ENCODE peak calls at places on chromosomes 7 and 10, in four cellular contexts. L, Z, H and D are unnamed samples.
A peak's percentile ranks its signal among the peaks of the same experiment; 100 is the strongest.

GRCh38 chr7:117034851-117035462 is 81.7 kb downstream of the ST7 start:
- DNase-seq in L (no peak), Z (no peak), H (no peak), D (no peak)

GRCh38 chr7:28686418-28686800 is 271.7 kb downstream of the TRIL start:
- DNase-seq in L (peak; percentile 78), Z (no peak), H (no peak), D (no peak)

GRCh38 chr10:89520711-89521110 is 14.7 kb downstream of the SLC16A12 start:
- DNase-seq in L (no peak), Z (no peak), H (no peak), D (no peak)

GRCh38 chr10:49609283-49610014 is 661 bp upstream of the SLC18A3 start:
- DNase-seq in L (no peak), Z (no peak), H (no peak), D (no peak)

GRCh38 chr10:110488124-110488681 is 9.5 kb upstream of the DUSP5 start:
- DNase-seq in L (no peak), Z (no peak), H (no peak), D (no peak)

GRCh38 chr10:4835494-4835918 is 9.5 kb downstream of the AKR1E2 start:
- DNase-seq in L (no peak), Z (no peak), H (no peak), D (no peak)

GRCh38 chr10:16995867-16996529 is 133.6 kb downstream of the CUBN start:
- DNase-seq in L (no peak), Z (no peak), H (no peak), D (no peak)

GRCh38 chr7:787332-788240 is 44.7 kb upstream of the SUN1 start:
- DNase-seq in L (no peak), Z (no peak), H (no peak), D (no peak)

GRCh38 chr7:26187380-26188290 is 12.9 kb downstream of the HNRNPA2B1 start:
- DNase-seq in L (no peak), Z (no peak), H (no peak), D (no peak)

GRCh38 chr7:118185163-118185860 is 1.3 kb downstream of the LSM8 start:
- DNase-seq in L (no peak), Z (no peak), H (no peak), D (no peak)

GRCh38 chr10:130042386-130042785 is 68.2 kb downstream of the C10orf143 start:
- DNase-seq in L (no peak), Z (no peak), H (no peak), D (no peak)

GRCh38 chr10:118563373-118563890 is 32.0 kb downstream of the PRLHR start:
- DNase-seq in L (peak; percentile 45), Z (no peak), H (no peak), D (no peak)

GRCh38 chr7:3272691-3273141 is 28.3 kb upstream of the SDK1 start:
- DNase-seq in L (peak; percentile 57), Z (no peak), H (no peak), D (no peak)

GRCh38 chr7:79084423-79084822 is 369.0 kb downstream of the MAGI2 start:
- DNase-seq in L (no peak), Z (no peak), H (no peak), D (no peak)

GRCh38 chr10:49747303-49747646 is 14.8 kb downstream of the OGDHL start:
- DNase-seq in L (no peak), Z (no peak), H (no peak), D (no peak)

GRCh38 chr7:131076032-131076431 is 251.6 kb upstream of the MKLN1 start:
- DNase-seq in L (peak; percentile 75), Z (no peak), H (no peak), D (no peak)

GRCh38 chr10:14936584-14936983 is 17.3 kb downstream of the DCLRE1C start:
- DNase-seq in L (no peak), Z (no peak), H (no peak), D (no peak)

GRCh38 chr7:82050792-82051191 is 280.9 kb upstream of the HGF start:
- DNase-seq in L (no peak), Z (no peak), H (no peak), D (no peak)

GRCh38 chr10:21292763-21293517 is 232.5 kb downstream of the SKIDA1 start:
- DNase-seq in L (peak; percentile 93), Z (peak; percentile 73), H (no peak), D (peak; percentile 47)

GRCh38 chr10:79351332-79351731 is 4.1 kb downstream of the PPIF start:
- DNase-seq in L (no peak), Z (no peak), H (no peak), D (no peak)

GRCh38 chr10:98466916-98467505 is 20.3 kb upstream of the HPS1 start:
- DNase-seq in L (no peak), Z (no peak), H (no peak), D (no peak)

GRCh38 chr7:54846272-54846671 is 87.3 kb upstream of the SEC61G start:
- DNase-seq in L (peak; percentile 30), Z (no peak), H (no peak), D (no peak)

GRCh38 chr7:1251796-1252542 is 19.3 kb downstream of the UNCX start:
- DNase-seq in L (no peak), Z (no peak), H (no peak), D (no peak)

GRCh38 chr7:117597755-117598154 is 117.9 kb downstream of the CFTR start:
- DNase-seq in L (no peak), Z (no peak), H (no peak), D (no peak)

GRCh38 chr7:1707756-1708611 is 37.9 kb downstream of the ELFN1 start:
- DNase-seq in L (no peak), Z (no peak), H (no peak), D (no peak)

GRCh38 chr7:33054261-33054964 is 8.2 kb downstream of the NT5C3A start:
- DNase-seq in L (peak; percentile 37), Z (no peak), H (no peak), D (no peak)

GRCh38 chr10:79948976-79949722 is at the start of gene SFTPD:
- DNase-seq in L (peak; percentile 72), Z (no peak), H (no peak), D (no peak)

GRCh38 chr10:28595618-28596017 is 62.7 kb downstream of the WAC start:
- DNase-seq in L (no peak), Z (no peak), H (no peak), D (no peak)

GRCh38 chr7:128830231-128831177 is at the start of gene FLNC:
- DNase-seq in L (peak; percentile 19), Z (no peak), H (no peak), D (no peak)

GRCh38 chr10:91309711-91310110 is 89.2 kb downstream of the PCGF5 start:
- DNase-seq in L (no peak), Z (no peak), H (no peak), D (no peak)

GRCh38 chr7:50962962-50963374 is 180.3 kb upstream of the GRB10 start:
- DNase-seq in L (peak; percentile 70), Z (no peak), H (no peak), D (no peak)

GRCh38 chr7:100464210-100464660 is at the start of gene SPACDR:
- DNase-seq in L (no peak), Z (no peak), H (no peak), D (no peak)

GRCh38 chr7:137687556-137688280 is 159.1 kb downstream of the DGKI start:
- DNase-seq in L (no peak), Z (no peak), H (no peak), D (no peak)

GRCh38 chr10:30750971-30751677 is 121.6 kb upstream of the LYZL2 start:
- DNase-seq in L (no peak), Z (no peak), H (peak; percentile 75), D (no peak)

GRCh38 chr7:1810521-1810920 is 140.4 kb downstream of the ELFN1 start:
- DNase-seq in L (no peak), Z (no peak), H (no peak), D (no peak)

DNA sequence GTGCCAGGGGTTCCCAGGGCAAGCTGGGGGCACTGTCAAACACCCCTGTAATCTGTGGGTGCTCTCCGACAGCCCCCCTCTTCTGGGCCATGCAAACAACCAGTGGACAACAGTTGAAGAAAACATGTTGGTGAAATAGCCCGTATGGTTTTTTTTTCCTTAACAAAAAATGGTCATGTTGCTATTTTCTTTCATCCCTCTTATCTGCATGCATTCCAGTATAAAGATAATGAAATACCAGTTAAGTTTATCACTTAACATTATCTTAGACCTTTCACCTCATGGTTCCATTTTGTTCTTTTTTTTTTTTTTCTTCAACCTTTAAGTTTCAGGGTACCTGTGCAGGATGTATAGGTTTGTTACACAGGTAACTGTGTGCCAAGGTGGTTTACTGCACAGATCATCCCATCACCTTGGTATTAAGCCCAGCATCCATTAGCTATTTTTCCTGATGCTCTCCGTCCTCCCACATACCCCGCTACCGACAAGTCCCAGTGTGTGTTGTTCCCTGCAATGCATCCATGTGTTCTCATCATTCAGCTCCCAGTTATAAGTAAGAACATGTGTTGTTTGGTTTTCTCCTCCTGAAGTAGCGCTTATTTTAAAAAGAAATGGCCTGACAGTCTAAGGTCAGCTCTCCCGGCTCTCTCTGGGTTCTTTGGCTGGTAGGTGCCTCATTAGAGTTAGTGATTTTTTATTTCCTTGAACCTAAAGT is 110.1 kb downstream of the NRP1 start:
- DNase-seq in L (no peak), Z (no peak), H (no peak), D (no peak)
- H3K4me1 ChIP-seq in L (no peaks in the 10 kb centered on the region), Z (no peaks in the 10 kb centered on the region), H (no peaks in the 10 kb centered on the region), D (peaks cover 19% of the 10 kb centered on the region)

DNA sequence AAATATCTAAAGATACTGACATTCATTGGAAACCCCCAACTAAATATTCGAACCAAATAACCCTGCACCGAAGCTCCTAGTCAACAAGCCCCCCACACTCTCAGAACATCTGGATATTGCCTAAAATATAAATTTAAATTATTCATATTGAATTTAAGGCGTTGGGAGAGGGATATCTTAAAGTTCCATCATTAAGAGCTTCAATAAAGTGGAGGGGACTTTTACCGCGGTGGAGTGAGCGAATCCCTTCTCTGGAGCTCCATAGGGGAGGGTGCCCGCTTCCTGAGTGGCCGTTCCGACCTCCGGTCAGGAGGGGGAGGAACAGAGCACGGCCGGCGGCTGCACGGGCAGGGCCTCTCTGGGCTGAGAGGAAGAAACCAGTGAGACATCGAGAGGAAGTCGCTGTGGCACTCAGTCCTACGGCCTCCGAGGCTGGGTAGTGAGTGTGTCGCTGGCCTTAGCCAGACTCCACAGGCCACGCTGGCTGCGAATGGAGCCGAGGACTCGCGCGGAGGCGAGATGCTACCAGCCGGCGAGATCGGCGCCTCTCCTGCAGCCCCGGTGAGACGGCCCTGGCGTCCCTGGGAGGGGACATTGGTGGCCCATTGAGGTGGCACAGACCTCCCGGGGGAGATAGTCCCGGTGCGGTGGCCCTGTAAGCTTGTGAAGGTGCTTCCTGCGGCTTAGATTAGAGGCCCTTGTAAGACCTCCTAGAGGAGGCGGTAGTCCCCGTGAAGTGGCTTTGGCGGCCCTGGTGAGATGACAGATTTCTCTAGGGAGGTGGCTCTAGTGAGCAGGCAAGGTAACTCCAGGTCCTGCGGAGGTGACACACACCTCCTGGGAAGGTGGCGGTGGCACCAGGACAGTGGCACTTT is at the start of gene RINT1:
- DNase-seq in L (peak; percentile 85), Z (peak; percentile 73), H (peak; percentile 72), D (peak; percentile 63)
- TF ChIP-seq CTCF in L (peak; percentile 61), Z (peak; percentile 91), H (peak; percentile 88), D (peak; percentile 45)

GRCh38 chr10:103044942-103045489 is 126.9 kb downstream of the CNNM2 start:
- DNase-seq in L (no peak), Z (no peak), H (no peak), D (no peak)

GRCh38 chr10:103047381-103047780 is 129.3 kb downstream of the CNNM2 start:
- DNase-seq in L (no peak), Z (no peak), H (no peak), D (no peak)

GRCh38 chr10:103049237-103049636 is 131.1 kb downstream of the CNNM2 start:
- DNase-seq in L (no peak), Z (no peak), H (no peak), D (no peak)

GRCh38 chr10:103042908-103043307 is 124.8 kb downstream of the CNNM2 start:
- DNase-seq in L (no peak), Z (no peak), H (no peak), D (no peak)

GRCh38 chr10:103045961-103046360 is 127.9 kb downstream of the CNNM2 start:
- DNase-seq in L (no peak), Z (no peak), H (no peak), D (no peak)
- H3K27ac ChIP-seq in L (no peak overlapping the region), Z (no peak overlapping the region), H (no peak overlapping the region), D (peak overlapping the region; percentile 90)

GRCh38 chr7:43295429-43295828 is 183.0 kb downstream of the HECW1 start:
- DNase-seq in L (no peak), Z (no peak), H (no peak), D (no peak)
- H3K4me1 ChIP-seq in L (peaks cover 9% of the 10 kb centered on the region), Z (no peaks in the 10 kb centered on the region), H (no peaks in the 10 kb centered on the region), D (no peaks in the 10 kb centered on the region)